ENCODE peak calls at places on chromosome 14, in six cellular contexts. S is fibroblast of the aortic adventitia, U is Calu3, Z is type B pancreatic cell, N is mesothelial cell of epicardium, K is choroid plexus epithelial cell. F is an unnamed sample.

GRCh38 chr14:23401331-23401730 is 6.7 kb downstream of the MYH6 start:
- DNase-seq in U (no peak), K (no peak), S (no peak), Z (no peak), N (no peak), F (no peak)

GRCh38 chr14:85576161-85576560 is 46.2 kb downstream of the FLRT2 start:
- DNase-seq in N (no peak), S (peak), Z (no peak), K (peak), U (no peak), F (no peak)

GRCh38 chr14:71478542-71478941 is 453.7 kb upstream of the RGS6 start:
- DNase-seq in S (peak), N (no peak), Z (no peak), U (no peak), K (peak), F (no peak)

GRCh38 chr14:38868415-38869290 is 234.4 kb downstream of the SEC23A start:
- DNase-seq in U (peak), N (no peak), K (no peak), Z (no peak), S (no peak), F (no peak)

GRCh38 chr14:61730756-61731373 is 31.4 kb upstream of the SNAPC1 start:
- DNase-seq in S (peak), U (no peak), K (no peak), N (no peak), Z (no peak), F (no peak)

GRCh38 chr14:54848910-54849309 is 53.7 kb downstream of the GCH1 start:
- DNase-seq in K (no peak), U (no peak), Z (no peak), N (no peak), S (no peak), F (no peak)

GRCh38 chr14:91568626-91569025 is 58.5 kb upstream of the PPP4R3A start:
- DNase-seq in S (no peak), N (no peak), K (no peak), Z (no peak), U (peak), F (no peak)

GRCh38 chr14:71328183-71328582 is 420.9 kb downstream of the PCNX1 start:
- DNase-seq in K (no peak), Z (no peak), U (no peak), N (no peak), S (no peak), F (no peak)

GRCh38 chr14:23538785-23539184 is 12.8 kb downstream of the ZFHX2 start:
- DNase-seq in N (no peak), U (no peak), Z (no peak), S (peak), K (peak), F (no peak)

GRCh38 chr14:92800525-92800924 is 6.4 kb downstream of the GOLGA5 start:
- DNase-seq in S (no peak), Z (no peak), U (no peak), K (no peak), N (no peak), F (no peak)

GRCh38 chr14:71165121-71165574 is 257.9 kb downstream of the PCNX1 start:
- DNase-seq in S (peak), U (peak), Z (no peak), K (no peak), N (peak), F (no peak)

GRCh38 chr14:22339277-22339676 is 249.7 kb downstream of the DAD1 start:
- DNase-seq in K (peak), U (no peak), S (peak), Z (no peak), N (no peak), F (no peak)

GRCh38 chr14:34628681-34629135 is 1.2 kb downstream of the SNX6 start:
- DNase-seq in U (no peak), N (no peak), Z (no peak), K (peak), S (no peak), F (no peak)

GRCh38 chr14:73188501-73188903 is 48.8 kb upstream of the PAPLN start:
- DNase-seq in Z (no peak), K (peak), U (no peak), S (peak), N (no peak), F (no peak)

GRCh38 chr14:71139058-71139946 is 232.0 kb downstream of the PCNX1 start:
- DNase-seq in N (peak), Z (peak), K (peak), U (peak), S (peak), F (peak)

GRCh38 chr14:63676615-63677014 is 34.9 kb upstream of the WDR89 start:
- DNase-seq in N (no peak), K (no peak), U (no peak), S (no peak), Z (no peak), F (no peak)

GRCh38 chr14:22839159-22839779 is 2.9 kb downstream of the MMP14 start:
- DNase-seq in U (no peak), K (peak), N (no peak), S (peak), Z (no peak), F (no peak)

GRCh38 chr14:56112781-56113180 is 5.4 kb upstream of the PELI2 start:
- DNase-seq in K (no peak), U (no peak), S (no peak), N (no peak), Z (no peak), F (no peak)

GRCh38 chr14:68000516-68000915 is 180.9 kb downstream of the RAD51B start:
- DNase-seq in S (peak), K (no peak), U (no peak), N (no peak), Z (no peak), F (no peak)

GRCh38 chr14:35250319-35250718 is 41.9 kb upstream of the PSMA6 start:
- DNase-seq in S (no peak), Z (no peak), K (no peak), N (no peak), U (no peak), F (no peak)

GRCh38 chr14:46769292-46769691 is 117.7 kb upstream of the RPL10L start:
- DNase-seq in Z (no peak), N (no peak), K (no peak), S (no peak), U (no peak), F (no peak)

GRCh38 chr14:22552001-22552826 is 36.8 kb downstream of the DAD1 start:
- DNase-seq in S (no peak), U (no peak), N (no peak), Z (no peak), K (no peak), F (no peak)

GRCh38 chr14:104499784-104500496 is 79.6 kb upstream of the C14orf180 start:
- DNase-seq in N (peak), Z (peak), S (no peak), K (no peak), U (no peak), F (no peak)

GRCh38 chr14:92603309-92604257 is 90.0 kb downstream of the RIN3 start:
- DNase-seq in S (peak), N (no peak), K (peak), Z (no peak), U (peak), F (no peak)

GRCh38 chr14:76227450-76228050 is 75.8 kb downstream of the GPATCH2L start:
- DNase-seq in S (peak), N (no peak), Z (no peak), U (no peak), K (peak), F (no peak)

GRCh38 chr14:104506461-104507253 is 72.9 kb upstream of the C14orf180 start:
- DNase-seq in K (no peak), U (no peak), N (no peak), Z (peak), S (no peak), F (no peak)

GRCh38 chr14:86665975-86666374 is 1136.0 kb downstream of the FLRT2 start:
- DNase-seq in K (no peak), N (no peak), S (no peak), Z (no peak), U (no peak), F (no peak)

GRCh38 chr14:58730793-58731464 is 93.2 kb downstream of the DACT1 start:
- DNase-seq in K (peak), Z (no peak), U (no peak), S (peak), N (no peak), F (no peak)

DNA sequence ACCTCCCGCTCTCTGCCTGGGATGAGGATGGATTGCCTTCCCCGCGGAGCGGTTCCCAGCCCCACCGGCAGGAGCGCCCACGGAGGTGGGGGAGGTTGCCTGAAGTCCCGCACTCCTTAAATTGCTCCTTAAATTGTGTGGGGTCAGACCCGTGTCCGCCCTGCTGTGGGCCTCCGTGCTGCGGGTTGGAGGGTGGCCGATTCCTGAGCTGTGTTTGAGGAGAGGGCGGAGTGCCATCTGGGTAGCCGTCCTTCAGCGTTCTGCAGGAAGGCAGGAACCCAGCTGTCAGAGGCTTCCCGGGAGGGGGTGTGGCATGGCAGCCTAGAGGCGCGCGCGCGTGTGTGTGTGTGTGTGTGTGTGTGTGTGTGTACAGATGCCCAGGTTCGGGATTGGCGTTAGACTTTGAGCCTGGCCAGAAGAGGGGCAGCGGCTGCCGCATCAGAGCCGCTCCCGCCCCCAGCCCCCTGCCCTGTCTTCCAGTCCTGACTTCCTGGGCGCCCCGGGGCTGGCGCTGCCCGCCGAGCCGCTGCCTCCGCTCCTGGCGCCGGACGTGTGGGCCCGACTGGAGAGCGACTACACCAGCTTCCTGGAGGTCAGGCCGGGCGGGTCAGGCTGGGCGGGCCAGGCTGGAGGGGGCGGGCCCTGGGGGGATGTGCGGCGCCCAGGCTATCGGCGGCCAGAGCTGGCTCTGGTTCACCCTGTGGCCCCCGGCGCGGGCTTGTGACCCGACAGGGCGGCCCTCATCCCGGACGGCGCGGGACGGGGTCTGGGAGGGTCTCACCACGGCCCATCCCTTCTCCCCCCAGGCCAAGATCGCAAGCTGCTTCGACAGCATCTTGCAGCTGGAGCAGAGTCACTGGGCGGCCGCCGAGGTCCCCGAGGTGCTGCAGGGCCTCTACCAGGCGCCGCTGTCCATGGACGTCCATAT is 9.2 kb downstream of the EXOC3L4 start:
- DNase-seq in K (peak), S (peak), N (no peak), Z (no peak), U (peak), F (no peak)
- TF ChIP-seq CTCF in K (peak), S (peak), N (no peak), Z (peak), U (peak), F (no peak)

DNA sequence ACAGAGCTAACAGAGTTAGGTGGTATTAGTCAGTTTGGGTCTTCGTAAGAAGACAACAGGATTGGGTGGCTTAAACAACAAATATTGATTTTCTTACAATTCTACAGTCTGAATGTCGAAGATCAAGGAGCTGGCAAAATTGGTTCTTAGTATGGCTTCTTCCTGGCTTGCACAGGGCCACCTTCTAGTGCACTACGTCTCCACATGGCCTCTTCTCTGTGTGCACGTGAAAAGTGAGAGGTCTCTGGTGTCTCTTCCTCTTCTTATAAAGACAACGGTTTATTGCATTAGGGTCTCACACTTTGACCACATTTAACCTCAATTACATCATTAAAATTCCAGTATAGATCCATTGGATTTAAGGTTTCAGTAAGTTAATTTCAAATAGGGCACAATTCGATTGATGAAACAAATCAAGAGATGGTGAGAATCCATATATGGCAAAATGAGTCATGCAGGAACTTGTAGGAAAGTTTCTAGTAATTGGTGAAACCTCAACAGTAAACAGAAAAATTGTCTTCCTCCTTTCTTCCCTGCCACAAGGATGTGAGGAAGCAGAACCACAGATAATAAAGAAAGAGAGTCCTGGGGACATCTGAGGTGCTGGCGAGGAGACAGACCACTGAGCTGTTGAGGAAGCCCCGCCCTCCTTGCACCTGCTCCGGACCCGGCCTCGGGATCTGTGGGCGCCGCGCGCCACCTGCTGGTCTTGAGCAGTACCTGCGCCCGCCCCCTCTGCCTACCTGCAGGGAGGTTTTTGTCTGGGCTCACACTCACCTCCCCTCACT is 846.7 kb downstream of the TMEM121 start:
- DNase-seq in K (no peak), U (peak), N (no peak), Z (no peak), S (no peak), F (no peak)
- TF ChIP-seq CTCF in K (peak), U (peak), N (peak), Z (peak), S (no peak), F (peak)

GRCh38 chr14:50668008-50668851 is at the start of gene SAV1:
- DNase-seq in U (peak), K (peak), S (peak), Z (peak), N (peak), F (peak)
- TF ChIP-seq CTCF in U (no peak), K (no peak), S (no peak), Z (no peak), N (no peak), F (no peak)

DNA sequence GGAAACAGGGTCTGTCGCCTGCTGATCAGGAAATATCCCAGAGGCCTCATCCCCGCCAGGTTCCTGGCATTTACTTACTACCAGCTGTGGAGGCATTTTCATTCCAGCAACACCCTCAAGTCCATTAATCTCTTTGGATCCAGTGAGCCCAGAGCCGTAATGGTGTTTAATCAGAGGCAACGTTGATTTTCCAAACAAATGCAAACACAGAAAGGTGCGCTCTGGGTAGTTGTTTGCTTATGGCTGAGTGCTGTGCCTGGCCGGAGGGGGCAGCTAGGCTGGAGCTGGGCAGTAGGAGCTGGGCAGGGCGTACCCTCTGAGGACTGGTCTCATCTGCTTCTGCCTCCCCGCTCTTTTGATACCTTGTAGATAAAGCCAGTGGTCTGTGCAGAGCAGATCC is 110.6 kb downstream of the ADCK1 start:
- DNase-seq in Z (no peak), S (no peak), K (no peak), U (no peak), N (no peak), F (no peak)
- TF ChIP-seq CTCF in Z (no peak), S (no peak), K (no peak), U (no peak), N (no peak), F (no peak)

DNA sequence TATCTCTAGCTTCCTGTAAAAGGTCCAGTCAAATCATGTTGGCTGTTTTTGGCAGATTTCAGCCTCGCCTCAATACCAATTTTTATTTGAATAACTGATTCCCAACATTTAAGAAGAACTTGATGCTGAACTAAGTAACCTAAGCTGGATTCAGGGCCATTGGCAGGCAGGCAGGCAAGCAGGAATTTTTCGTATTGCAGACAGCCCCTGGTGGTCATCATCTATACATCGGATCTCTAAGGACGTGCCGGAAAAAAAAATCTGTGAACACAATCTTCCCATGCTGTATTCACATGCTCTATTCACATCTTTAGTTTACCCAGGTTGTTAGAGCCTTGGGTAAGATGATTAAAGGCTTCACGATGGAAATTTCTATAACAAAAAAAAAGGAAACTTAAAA is 7.0 kb downstream of the VCPKMT start:
- DNase-seq in U (no peak), S (peak), N (no peak), K (peak), Z (no peak), F (peak)
- TF ChIP-seq CTCF in U (no peak), S (peak), N (peak), K (peak), Z (peak), F (peak)

GRCh38 chr14:96119947-96120346 is 80.8 kb downstream of the C14orf132 start:
- DNase-seq in N (no peak), Z (no peak), S (no peak), U (no peak), K (no peak), F (no peak)

GRCh38 chr14:96122496-96122895 is 82.1 kb upstream of the BDKRB2 start:
- DNase-seq in Z (no peak), S (no peak), U (no peak), N (peak), K (peak), F (peak)

GRCh38 chr14:96120392-96120791 is 81.2 kb downstream of the C14orf132 start:
- DNase-seq in S (no peak), Z (no peak), U (no peak), K (no peak), N (no peak), F (no peak)

GRCh38 chr14:96121660-96122395 is 82.7 kb downstream of the C14orf132 start:
- DNase-seq in N (no peak), K (peak), U (no peak), Z (no peak), S (no peak), F (no peak)

DNA sequence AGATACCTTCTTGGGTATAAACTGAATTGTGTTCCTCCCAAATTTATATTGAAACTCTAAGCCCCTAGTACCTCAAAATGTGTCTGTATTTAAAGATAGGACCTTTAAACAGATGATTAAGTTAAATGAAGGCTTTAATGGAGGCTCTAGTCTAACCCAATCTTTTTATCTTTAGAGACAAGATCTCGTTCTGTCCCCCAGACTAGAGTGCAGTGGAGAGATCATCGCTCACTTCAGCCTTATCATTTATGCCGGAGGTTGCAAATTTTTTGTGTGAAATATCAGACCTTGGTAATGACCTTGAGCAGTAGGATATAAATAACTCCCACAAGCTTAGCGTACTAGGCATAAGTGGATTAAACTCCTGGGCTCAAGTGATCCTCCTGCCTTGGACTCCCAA is 81.8 kb downstream of the C14orf132 start:
- DNase-seq in Z (no peak), N (no peak), K (no peak), U (no peak), S (no peak), F (no peak)
- TF ChIP-seq CTCF in Z (no peak), N (no peak), K (no peak), U (no peak), S (no peak), F (no peak)

F was measured in neural crest cell.